ENCODE peak calls at places on chromosomes 16 and 17, in eight cellular contexts. O, B, V, R, N, W, A and K are unnamed samples.

GRCh38 chr17:61452301-61453290 is at the start of gene TBX4:
- DNase-seq in O (no peak), B (no peak), V (no peak), R (no peak), N (no peak), W (no peak), A (no peak), K (no peak)

GRCh38 chr17:43784628-43785101 is 4.4 kb downstream of the CFAP97D1 start:
- DNase-seq in O (no peak), B (no peak), V (no peak), R (no peak), N (peak), W (peak), A (no peak), K (no peak)

GRCh38 chr16:1486551-1487390 is 2.0 kb downstream of the PTX4 start:
- DNase-seq in O (no peak), B (no peak), V (no peak), R (no peak), N (no peak), W (no peak), A (no peak), K (no peak)

GRCh38 chr17:81044764-81045589 is 10.0 kb downstream of the BAIAP2 start:
- DNase-seq in O (no peak), B (no peak), V (no peak), R (peak), N (peak), W (peak), A (peak), K (peak)

GRCh38 chr17:60679287-60679686 is 1.6 kb downstream of the BCAS3 start:
- DNase-seq in O (no peak), B (no peak), V (no peak), R (no peak), N (no peak), W (no peak), A (no peak), K (no peak)

GRCh38 chr17:62713096-62713870 is 85.8 kb downstream of the MRC2 start:
- DNase-seq in O (no peak), B (no peak), V (no peak), R (no peak), N (no peak), W (no peak), A (no peak), K (no peak)

GRCh38 chr16:54687043-54687655 is 243.5 kb upstream of the IRX5 start:
- DNase-seq in O (no peak), B (no peak), V (no peak), R (no peak), N (no peak), W (no peak), A (no peak), K (no peak)

GRCh38 chr17:70059076-70059475 is 15.9 kb upstream of the KCNJ16 start:
- DNase-seq in O (no peak), B (no peak), V (no peak), R (no peak), N (no peak), W (peak), A (no peak), K (no peak)

GRCh38 chr16:57624806-57625500 is 3.5 kb upstream of the ADGRG1 start:
- DNase-seq in O (no peak), B (no peak), V (no peak), R (no peak), N (no peak), W (no peak), A (no peak), K (no peak)

GRCh38 chr17:59838196-59838911 is 54.4 kb downstream of the TUBD1 start:
- DNase-seq in O (peak), B (no peak), V (no peak), R (no peak), N (no peak), W (peak), A (peak), K (no peak)

GRCh38 chr16:25035494-25036405 is 20.6 kb upstream of the ARHGAP17 start:
- DNase-seq in O (no peak), B (no peak), V (no peak), R (no peak), N (no peak), W (no peak), A (no peak), K (no peak)

GRCh38 chr16:78122774-78123315 is 23.4 kb downstream of the WWOX start:
- DNase-seq in O (no peak), B (no peak), V (peak), R (no peak), N (peak), W (peak), A (peak), K (peak)

GRCh38 chr16:78570409-78571141 is 471.1 kb downstream of the WWOX start:
- DNase-seq in O (no peak), B (no peak), V (no peak), R (no peak), N (no peak), W (no peak), A (no peak), K (no peak)

GRCh38 chr17:49000943-49001342 is 3.8 kb downstream of the IGF2BP1 start:
- DNase-seq in O (no peak), B (no peak), V (no peak), R (no peak), N (no peak), W (no peak), A (no peak), K (no peak)

GRCh38 chr17:83203073-83203471 is 123.7 kb downstream of the METRNL start:
- DNase-seq in O (no peak), B (no peak), V (no peak), R (no peak), N (peak), W (peak), A (peak), K (no peak)

GRCh38 chr16:87203060-87203656 is 114.0 kb downstream of the C16orf95 start:
- DNase-seq in O (peak), B (no peak), V (peak), R (peak), N (no peak), W (peak), A (peak), K (peak)

GRCh38 chr17:27386206-27387075 is 69.8 kb upstream of the KSR1 start:
- DNase-seq in O (no peak), B (no peak), V (no peak), R (no peak), N (no peak), W (no peak), A (no peak), K (no peak)

GRCh38 chr17:7380321-7380720 is 568 bp upstream of the TNK1 start:
- DNase-seq in O (no peak), B (no peak), V (no peak), R (peak), N (no peak), W (no peak), A (peak), K (no peak)